ENCODE peak calls at places on chromosomes 6 and 20, in seven cellular contexts. C is bronchial epithelial cell, Z is tibial artery, I is H1, R is GM12865, X is sigmoid colon, A is NB4. Q is an unnamed sample.

GRCh38 chr6:91788501-91788900 is 1201.6 kb upstream of the MAP3K7 start:
- DNase-seq in X (no peak), I (no peak), A (no peak), C (no peak), Z (no peak), R (no peak), Q (no peak)

GRCh38 chr6:11328613-11329247 is 96.3 kb upstream of the NEDD9 start:
- DNase-seq in Z (no peak), X (no peak), R (no peak), C (no peak), I (no peak), A (no peak), Q (no peak)

GRCh38 chr20:44728835-44729342 is 13.7 kb downstream of the CCN5 start:
- DNase-seq in C (peak; percentile 90), I (peak; percentile 63), X (peak; percentile 87), A (peak; percentile 63), R (no peak), Z (peak; percentile 96), Q (peak; percentile 85)

GRCh38 chr6:87151786-87152527 is 3.4 kb upstream of the ZNF292 start:
- DNase-seq in I (peak; percentile 85), X (peak; percentile 85), A (peak; percentile 84), Z (peak; percentile 80), R (peak; percentile 86), C (no peak), Q (no peak)

GRCh38 chr6:170485159-170485558 is 67.9 kb downstream of the PSMB1 start:
- DNase-seq in X (no peak), Z (no peak), I (no peak), R (no peak), A (peak; percentile 26), C (no peak), Q (no peak)

GRCh38 chr6:89928604-89929003 is 34.3 kb downstream of the GJA10 start:
- DNase-seq in Z (no peak), A (no peak), C (peak; percentile 38), R (no peak), X (no peak), I (no peak), Q (no peak)

GRCh38 chr20:45833883-45834796 is 541 bp downstream of the SNX21 start:
- DNase-seq in C (no peak), Z (peak; percentile 90), I (peak; percentile 93), A (peak; percentile 30), X (peak; percentile 92), R (peak; percentile 43), Q (no peak)

GRCh38 chr6:169172946-169173345 is 80.7 kb downstream of the THBS2 start:
- DNase-seq in A (peak; percentile 90), Z (no peak), I (no peak), X (no peak), R (no peak), C (no peak), Q (no peak)

GRCh38 chr6:818191-818590 is 125.3 kb upstream of the EXOC2 start:
- DNase-seq in Z (no peak), C (peak; percentile 77), R (no peak), I (no peak), X (no peak), A (no peak), Q (no peak)

GRCh38 chr6:84539122-84539856 is 225.1 kb downstream of the TBX18 start:
- DNase-seq in A (no peak), Z (no peak), R (no peak), C (no peak), I (no peak), X (no peak), Q (no peak)

GRCh38 chr6:52739627-52740026 is 23.6 kb downstream of the GSTA2 start:
- DNase-seq in X (no peak), I (no peak), A (no peak), R (no peak), C (no peak), Z (no peak), Q (no peak)

GRCh38 chr20:52130406-52130805 is 61.2 kb downstream of the ZFP64 start:
- DNase-seq in C (peak; percentile 7), X (no peak), Z (no peak), I (no peak), R (no peak), A (no peak), Q (no peak)

GRCh38 chr20:6838181-6838826 is 70.8 kb downstream of the BMP2 start:
- DNase-seq in A (no peak), X (no peak), Z (no peak), C (peak; percentile 71), I (no peak), R (peak; percentile 16), Q (peak; percentile 91)

GRCh38 chr6:33908025-33908424 is 104.2 kb upstream of the MLN start:
- DNase-seq in A (peak; percentile 27), Z (no peak), X (no peak), R (peak; percentile 48), I (no peak), C (no peak), Q (peak; percentile 52)

GRCh38 chr6:8238772-8239683 is 136.7 kb upstream of the EEF1E1 start:
- DNase-seq in R (no peak), X (no peak), I (no peak), A (no peak), Z (no peak), C (no peak), Q (no peak)

GRCh38 chr20:25525857-25526256 is 59.5 kb downstream of the NINL start:
- DNase-seq in Z (no peak), C (peak; percentile 89), X (no peak), I (no peak), R (no peak), A (peak; percentile 13), Q (peak; percentile 97)

GRCh38 chr6:31462026-31462963 is 35.6 kb upstream of the MICB start:
- DNase-seq in Z (no peak), C (peak; percentile 33), R (no peak), I (peak; percentile 55), X (no peak), A (no peak), Q (peak; percentile 41)
- H3K4me3 ChIP-seq in Z (peak overlapping the region; percentile 44), C (no peak overlapping the region), R (peak overlapping the region; percentile 76), I (peak overlapping the region; percentile 11), X (peak overlapping the region; percentile 24), A (no peak overlapping the region), Q (peak overlapping the region; percentile 64)

GRCh38 chr20:54025166-54025835 is 45.1 kb downstream of the BCAS1 start:
- DNase-seq in Z (no peak), X (no peak), R (no peak), C (no peak), I (no peak), A (no peak), Q (peak; percentile 72)
- TF ChIP-seq CTCF in Z (no peak), X (no peak), R (no peak), C (no peak), I (no peak), A (no peak), Q (no peak)

GRCh38 chr20:47355489-47356219 is 845 bp downstream of the ZMYND8 start:
- DNase-seq in A (peak; percentile 51), Z (no peak), I (no peak), X (no peak), C (no peak), R (no peak), Q (no peak)
- H3K4me3 ChIP-seq in A (peak overlapping the region; percentile 92), Z (no peak overlapping the region), I (no peak overlapping the region), X (no peak overlapping the region), C (peak overlapping the region; percentile 17), R (peak overlapping the region; percentile 67), Q (peak overlapping the region; percentile 56)

GRCh38 chr20:36506253-36506652 is 35.1 kb upstream of the MYL9 start:
- DNase-seq in A (peak; percentile 40), Z (no peak), X (no peak), R (peak; percentile 41), I (no peak), C (no peak), Q (no peak)
- TF ChIP-seq CTCF in A (peak; percentile 57), Z (peak; percentile 24), X (peak; percentile 6), R (peak; percentile 33), I (peak; percentile 63), C (no peak), Q (peak; percentile 37)

GRCh38 chr6:138483911-138484731 is 15.2 kb downstream of the NHSL1 start:
- DNase-seq in I (no peak), A (no peak), X (no peak), C (no peak), R (peak; percentile 15), Z (no peak), Q (no peak)
- H3K4me3 ChIP-seq in I (no peak overlapping the region), A (no peak overlapping the region), X (no peak overlapping the region), C (no peak overlapping the region), R (no peak overlapping the region), Z (no peak overlapping the region), Q (no peak overlapping the region)

DNA sequence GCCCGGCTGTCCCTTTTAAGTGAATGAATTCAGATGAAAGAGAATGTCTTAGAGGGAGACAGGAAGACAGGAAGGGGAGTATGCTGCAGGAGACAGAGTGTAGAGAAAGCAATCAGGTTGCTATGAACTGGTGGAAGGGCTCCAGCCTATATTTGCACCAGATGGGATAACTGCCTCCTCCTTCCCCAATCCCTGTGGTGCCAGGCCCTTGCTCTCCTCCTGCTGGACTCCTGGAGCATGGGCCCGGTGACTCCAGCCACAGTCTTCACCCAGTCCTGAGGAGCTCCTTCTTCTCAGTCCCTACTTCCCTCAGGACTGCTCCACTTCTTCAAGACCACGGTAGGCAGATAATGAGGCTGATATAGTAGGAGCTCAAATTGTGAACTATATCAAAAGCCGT is 91.8 kb downstream of the TMEM200A start:
- DNase-seq in Z (no peak), I (no peak), R (no peak), A (no peak), X (no peak), C (no peak), Q (no peak)
- TF ChIP-seq CTCF in Z (no peak), I (peak; percentile 31), R (no peak), A (no peak), X (no peak), C (no peak), Q (no peak)

DNA sequence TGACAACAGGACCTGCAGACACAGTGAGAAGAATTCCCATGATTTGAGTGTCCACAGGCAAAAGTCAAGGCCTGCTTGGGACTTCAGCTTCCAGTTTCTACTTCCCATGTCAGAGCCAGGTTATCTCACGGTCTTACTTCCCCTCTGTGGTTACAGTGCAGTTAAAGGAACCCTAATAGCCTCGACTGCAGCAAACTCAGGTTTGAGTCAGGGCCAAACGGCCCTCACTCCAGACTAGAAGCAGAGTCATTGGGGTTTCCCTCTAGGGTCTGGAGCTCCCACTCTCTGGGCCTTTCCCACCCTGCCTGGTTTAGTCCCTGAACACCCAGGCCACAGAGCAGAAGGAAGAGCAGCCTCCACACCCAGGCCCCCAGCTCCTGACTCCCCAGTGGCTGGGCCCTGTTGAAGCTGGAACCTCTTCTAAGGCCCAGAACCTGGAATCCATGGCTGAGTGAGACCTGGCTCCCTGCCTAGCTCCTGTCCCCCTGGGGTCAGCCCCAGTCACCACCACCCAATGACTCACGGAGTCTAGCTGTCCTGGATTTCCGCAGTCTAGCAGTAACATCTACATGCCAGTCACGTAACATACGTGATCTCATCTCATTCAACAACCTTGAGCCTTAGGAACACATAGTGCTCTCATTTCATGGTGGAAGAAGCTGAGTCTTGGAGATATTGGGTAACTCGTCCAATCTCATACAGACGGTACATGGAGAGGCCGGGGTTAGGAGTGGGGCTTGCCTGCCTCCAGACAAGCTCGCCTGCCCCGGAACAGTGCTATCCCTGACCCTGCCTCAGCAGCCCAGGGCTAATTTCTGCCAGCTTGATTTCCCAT is 9.2 kb upstream of the GHRH start:
- DNase-seq in A (peak; percentile 92), Z (no peak), X (no peak), C (no peak), R (peak; percentile 80), I (no peak), Q (no peak)
- H3K4me3 ChIP-seq in A (no peak overlapping the region), Z (no peak overlapping the region), X (no peak overlapping the region), C (no peak overlapping the region), R (no peak overlapping the region), I (no peak overlapping the region), Q (no peak overlapping the region)

GRCh38 chr6:63882208-63882607 is 246.6 kb downstream of the PHF3 start:
- DNase-seq in C (no peak), I (no peak), X (no peak), R (no peak), Z (no peak), A (no peak), Q (no peak)
- TF ChIP-seq CTCF in C (peak; percentile 21), I (peak; percentile 25), X (no peak), R (peak; percentile 18), Z (no peak), A (no peak), Q (peak; percentile 42)

Q was measured in epithelial cell of proximal tubule.